ENCODE peak calls at places on chromosomes 13 and 19, in seven cellular contexts. One of them, this sample, is unnamed.
A peak's percentile ranks its signal among the peaks of the same experiment; 100 is the strongest.

GRCh38 chr19:14112809-14113385 is 4.7 kb downstream of the PRKACA start:
- DNase-seq in mammary epithelial cell: no peak
- DNase-seq in IMR-90: no peak
- DNase-seq in GM23248: peak; percentile 53
- DNase-seq in PC-9: no peak
- DNase-seq in PC-3: no peak
- DNase-seq in endothelial cell of umbilical vein: no peak
- DNase-seq in this sample: peak; percentile 92

GRCh38 chr19:18507021-18507726 is 14.7 kb downstream of the ELL start:
- DNase-seq in mammary epithelial cell: no peak
- DNase-seq in IMR-90: no peak
- DNase-seq in GM23248: no peak
- DNase-seq in PC-9: peak; percentile 21
- DNase-seq in PC-3: no peak
- DNase-seq in endothelial cell of umbilical vein: peak; percentile 27
- DNase-seq in this sample: peak; percentile 85

GRCh38 chr19:28610731-28611130 is 602.2 kb downstream of the UQCRFS1 start:
- DNase-seq in mammary epithelial cell: no peak
- DNase-seq in IMR-90: no peak
- DNase-seq in GM23248: no peak
- DNase-seq in PC-9: no peak
- DNase-seq in PC-3: no peak
- DNase-seq in endothelial cell of umbilical vein: no peak
- DNase-seq in this sample: no peak

GRCh38 chr19:28960586-28960985 is 252.4 kb downstream of the UQCRFS1 start:
- DNase-seq in mammary epithelial cell: no peak
- DNase-seq in IMR-90: no peak
- DNase-seq in GM23248: no peak
- DNase-seq in PC-9: no peak
- DNase-seq in PC-3: no peak
- DNase-seq in endothelial cell of umbilical vein: no peak
- DNase-seq in this sample: no peak

GRCh38 chr19:8423821-8424223 is 10.7 kb downstream of the MARCHF2 start:
- DNase-seq in mammary epithelial cell: peak; percentile 93
- DNase-seq in IMR-90: peak; percentile 97
- DNase-seq in GM23248: peak; percentile 100
- DNase-seq in PC-9: peak; percentile 91
- DNase-seq in PC-3: peak; percentile 96
- DNase-seq in endothelial cell of umbilical vein: peak; percentile 96
- DNase-seq in this sample: peak; percentile 98

GRCh38 chr13:21079206-21079605 is 17.8 kb upstream of the LATS2 start:
- DNase-seq in mammary epithelial cell: no peak
- DNase-seq in IMR-90: no peak
- DNase-seq in GM23248: no peak
- DNase-seq in PC-9: no peak
- DNase-seq in PC-3: no peak
- DNase-seq in endothelial cell of umbilical vein: no peak
- DNase-seq in this sample: no peak

GRCh38 chr13:32731576-32731975 is 145.3 kb downstream of the PDS5B start:
- DNase-seq in mammary epithelial cell: peak; percentile 27
- DNase-seq in IMR-90: peak; percentile 57
- DNase-seq in GM23248: peak; percentile 77
- DNase-seq in PC-9: no peak
- DNase-seq in PC-3: peak; percentile 58
- DNase-seq in endothelial cell of umbilical vein: peak; percentile 71
- DNase-seq in this sample: no peak

GRCh38 chr19:56507446-56508281 is at the start of gene ZNF471:
- DNase-seq in mammary epithelial cell: peak; percentile 97
- DNase-seq in IMR-90: peak; percentile 98
- DNase-seq in GM23248: peak; percentile 100
- DNase-seq in PC-9: peak; percentile 60
- DNase-seq in PC-3: peak; percentile 71
- DNase-seq in endothelial cell of umbilical vein: peak; percentile 99
- DNase-seq in this sample: peak; percentile 99

GRCh38 chr19:18109363-18109730 is 11.8 kb downstream of the MAST3 start:
- DNase-seq in mammary epithelial cell: no peak
- DNase-seq in IMR-90: no peak
- DNase-seq in GM23248: no peak
- DNase-seq in PC-9: no peak
- DNase-seq in PC-3: no peak
- DNase-seq in endothelial cell of umbilical vein: no peak
- DNase-seq in this sample: peak; percentile 45

GRCh38 chr13:71773534-71773933 is 93.5 kb downstream of the DACH1 start:
- DNase-seq in mammary epithelial cell: no peak
- DNase-seq in IMR-90: no peak
- DNase-seq in GM23248: no peak
- DNase-seq in PC-9: no peak
- DNase-seq in PC-3: no peak
- DNase-seq in endothelial cell of umbilical vein: no peak
- DNase-seq in this sample: no peak

GRCh38 chr13:112880221-112880641 is 88.8 kb upstream of the MCF2L start:
- DNase-seq in mammary epithelial cell: no peak
- DNase-seq in IMR-90: no peak
- DNase-seq in GM23248: no peak
- DNase-seq in PC-9: no peak
- DNase-seq in PC-3: no peak
- DNase-seq in endothelial cell of umbilical vein: no peak
- DNase-seq in this sample: no peak

GRCh38 chr19:46609511-46610412 is 8.6 kb downstream of the CALM3 start:
- DNase-seq in mammary epithelial cell: no peak
- DNase-seq in IMR-90: no peak
- DNase-seq in GM23248: no peak
- DNase-seq in PC-9: no peak
- DNase-seq in PC-3: no peak
- DNase-seq in endothelial cell of umbilical vein: no peak
- DNase-seq in this sample: no peak

GRCh38 chr13:114002009-114002544 is 28.2 kb upstream of the C13orf46 start:
- DNase-seq in mammary epithelial cell: no peak
- DNase-seq in IMR-90: no peak
- DNase-seq in GM23248: no peak
- DNase-seq in PC-9: no peak
- DNase-seq in PC-3: no peak
- DNase-seq in endothelial cell of umbilical vein: no peak
- DNase-seq in this sample: no peak

GRCh38 chr19:56477429-56478338 is 539 bp upstream of the ZNF667 start:
- DNase-seq in mammary epithelial cell: peak; percentile 94
- DNase-seq in IMR-90: peak; percentile 91
- DNase-seq in GM23248: peak; percentile 98
- DNase-seq in PC-9: no peak
- DNase-seq in PC-3: peak; percentile 86
- DNase-seq in endothelial cell of umbilical vein: peak; percentile 82
- DNase-seq in this sample: peak; percentile 97

GRCh38 chr13:48370815-48371214 is 42.1 kb downstream of the LPAR6 start:
- DNase-seq in mammary epithelial cell: no peak
- DNase-seq in IMR-90: no peak
- DNase-seq in GM23248: no peak
- DNase-seq in PC-9: no peak
- DNase-seq in PC-3: no peak
- DNase-seq in endothelial cell of umbilical vein: peak; percentile 3
- DNase-seq in this sample: no peak

GRCh38 chr19:55638864-55639359 is 1.9 kb upstream of the ZNF580 start:
- DNase-seq in mammary epithelial cell: no peak
- DNase-seq in IMR-90: peak; percentile 21
- DNase-seq in GM23248: peak; percentile 58
- DNase-seq in PC-9: peak; percentile 31
- DNase-seq in PC-3: peak; percentile 64
- DNase-seq in endothelial cell of umbilical vein: no peak
- DNase-seq in this sample: peak; percentile 82

GRCh38 chr13:83752141-83752540 is 130.1 kb downstream of the SLITRK1 start:
- DNase-seq in mammary epithelial cell: peak; percentile 25
- DNase-seq in IMR-90: peak; percentile 47
- DNase-seq in GM23248: peak; percentile 44
- DNase-seq in PC-9: no peak
- DNase-seq in PC-3: peak; percentile 56
- DNase-seq in endothelial cell of umbilical vein: no peak
- DNase-seq in this sample: no peak

GRCh38 chr13:104779311-104779710 is 1713.1 kb upstream of the SLC10A2 start:
- DNase-seq in mammary epithelial cell: no peak
- DNase-seq in IMR-90: peak; percentile 64
- DNase-seq in GM23248: peak; percentile 1
- DNase-seq in PC-9: no peak
- DNase-seq in PC-3: peak; percentile 36
- DNase-seq in endothelial cell of umbilical vein: no peak
- DNase-seq in this sample: no peak

GRCh38 chr13:84609716-84610115 is 727.4 kb upstream of the SLITRK1 start:
- DNase-seq in mammary epithelial cell: peak; percentile 65
- DNase-seq in IMR-90: peak; percentile 70
- DNase-seq in GM23248: peak; percentile 62
- DNase-seq in PC-9: no peak
- DNase-seq in PC-3: peak; percentile 39
- DNase-seq in endothelial cell of umbilical vein: no peak
- DNase-seq in this sample: peak; percentile 19

DNA sequence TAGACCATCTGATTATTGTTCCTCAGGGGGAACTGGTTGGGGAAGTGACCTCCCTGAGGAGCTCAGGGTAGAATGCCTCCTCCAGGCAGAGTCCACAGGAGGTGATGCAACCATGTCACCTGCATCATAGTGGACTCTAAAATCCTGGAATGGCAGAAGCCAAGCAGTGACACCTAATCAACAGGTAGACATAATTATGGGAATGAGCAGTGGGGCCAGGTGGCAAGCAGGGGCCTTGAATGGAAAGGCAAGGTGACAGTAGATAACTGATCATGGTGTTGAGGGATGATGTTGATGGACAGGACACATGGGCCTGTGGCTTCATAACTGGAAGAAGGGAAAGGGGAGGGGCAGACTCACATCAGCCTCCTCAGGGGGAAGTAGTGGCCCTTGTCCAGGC is 27.3 kb upstream of the IRS2 start:
- DNase-seq in mammary epithelial cell: no peak
- DNase-seq in IMR-90: no peak
- DNase-seq in GM23248: no peak
- DNase-seq in PC-9: no peak
- DNase-seq in PC-3: no peak
- DNase-seq in endothelial cell of umbilical vein: no peak
- DNase-seq in this sample: no peak
- H3K9me3 ChIP-seq in mammary epithelial cell: no peaks in the 10 kb centered on the region
- H3K9me3 ChIP-seq in IMR-90: no peaks in the 10 kb centered on the region
- H3K9me3 ChIP-seq in GM23248: no peaks in the 10 kb centered on the region
- H3K9me3 ChIP-seq in PC-9: no peaks in the 10 kb centered on the region
- H3K9me3 ChIP-seq in PC-3: no peaks in the 10 kb centered on the region
- H3K9me3 ChIP-seq in endothelial cell of umbilical vein: no peaks in the 10 kb centered on the region
- H3K9me3 ChIP-seq in this sample: no peaks in the 10 kb centered on the region

GRCh38 chr13:28794370-28794769 is 25.8 kb upstream of the MTUS2 start:
- DNase-seq in mammary epithelial cell: no peak
- DNase-seq in IMR-90: no peak
- DNase-seq in GM23248: no peak
- DNase-seq in PC-9: no peak
- DNase-seq in PC-3: no peak
- DNase-seq in endothelial cell of umbilical vein: no peak
- DNase-seq in this sample: no peak

GRCh38 chr13:28796938-28797257 is 23.2 kb upstream of the MTUS2 start:
- DNase-seq in mammary epithelial cell: no peak
- DNase-seq in IMR-90: no peak
- DNase-seq in GM23248: no peak
- DNase-seq in PC-9: no peak
- DNase-seq in PC-3: no peak
- DNase-seq in endothelial cell of umbilical vein: no peak
- DNase-seq in this sample: no peak

GRCh38 chr13:28792992-28793391 is 27.1 kb upstream of the MTUS2 start:
- DNase-seq in mammary epithelial cell: peak; percentile 6
- DNase-seq in IMR-90: peak; percentile 79
- DNase-seq in GM23248: peak; percentile 94
- DNase-seq in PC-9: no peak
- DNase-seq in PC-3: no peak
- DNase-seq in endothelial cell of umbilical vein: no peak
- DNase-seq in this sample: peak; percentile 81
- H2AFZ ChIP-seq in mammary epithelial cell: no peak overlapping the region
- H2AFZ ChIP-seq in IMR-90: no peak overlapping the region
- H2AFZ ChIP-seq in GM23248: peak overlapping the region; percentile 56
- H2AFZ ChIP-seq in PC-9: no peak overlapping the region
- H2AFZ ChIP-seq in PC-3: no peak overlapping the region
- H2AFZ ChIP-seq in endothelial cell of umbilical vein: no peak overlapping the region
- H2AFZ ChIP-seq in this sample: peak overlapping the region; percentile 13

GRCh38 chr19:4151623-4152022 is 1.8 kb upstream of the CREB3L3 start:
- DNase-seq in mammary epithelial cell: no peak
- DNase-seq in IMR-90: no peak
- DNase-seq in GM23248: no peak
- DNase-seq in PC-9: no peak
- DNase-seq in PC-3: no peak
- DNase-seq in endothelial cell of umbilical vein: no peak
- DNase-seq in this sample: peak; percentile 52

GRCh38 chr19:4144666-4145261 is 8.7 kb upstream of the CREB3L3 start:
- DNase-seq in mammary epithelial cell: no peak
- DNase-seq in IMR-90: peak; percentile 43
- DNase-seq in GM23248: peak; percentile 58
- DNase-seq in PC-9: peak; percentile 50
- DNase-seq in PC-3: peak; percentile 71
- DNase-seq in endothelial cell of umbilical vein: no peak
- DNase-seq in this sample: peak; percentile 80

GRCh38 chr19:4152241-4152998 is 1.0 kb upstream of the CREB3L3 start:
- DNase-seq in mammary epithelial cell: no peak
- DNase-seq in IMR-90: no peak
- DNase-seq in GM23248: no peak
- DNase-seq in PC-9: no peak
- DNase-seq in PC-3: no peak
- DNase-seq in endothelial cell of umbilical vein: no peak
- DNase-seq in this sample: peak; percentile 29

GRCh38 chr19:4154571-4155312 is 1.3 kb downstream of the CREB3L3 start:
- DNase-seq in mammary epithelial cell: no peak
- DNase-seq in IMR-90: no peak
- DNase-seq in GM23248: no peak
- DNase-seq in PC-9: no peak
- DNase-seq in PC-3: no peak
- DNase-seq in endothelial cell of umbilical vein: no peak
- DNase-seq in this sample: peak; percentile 58

DNA sequence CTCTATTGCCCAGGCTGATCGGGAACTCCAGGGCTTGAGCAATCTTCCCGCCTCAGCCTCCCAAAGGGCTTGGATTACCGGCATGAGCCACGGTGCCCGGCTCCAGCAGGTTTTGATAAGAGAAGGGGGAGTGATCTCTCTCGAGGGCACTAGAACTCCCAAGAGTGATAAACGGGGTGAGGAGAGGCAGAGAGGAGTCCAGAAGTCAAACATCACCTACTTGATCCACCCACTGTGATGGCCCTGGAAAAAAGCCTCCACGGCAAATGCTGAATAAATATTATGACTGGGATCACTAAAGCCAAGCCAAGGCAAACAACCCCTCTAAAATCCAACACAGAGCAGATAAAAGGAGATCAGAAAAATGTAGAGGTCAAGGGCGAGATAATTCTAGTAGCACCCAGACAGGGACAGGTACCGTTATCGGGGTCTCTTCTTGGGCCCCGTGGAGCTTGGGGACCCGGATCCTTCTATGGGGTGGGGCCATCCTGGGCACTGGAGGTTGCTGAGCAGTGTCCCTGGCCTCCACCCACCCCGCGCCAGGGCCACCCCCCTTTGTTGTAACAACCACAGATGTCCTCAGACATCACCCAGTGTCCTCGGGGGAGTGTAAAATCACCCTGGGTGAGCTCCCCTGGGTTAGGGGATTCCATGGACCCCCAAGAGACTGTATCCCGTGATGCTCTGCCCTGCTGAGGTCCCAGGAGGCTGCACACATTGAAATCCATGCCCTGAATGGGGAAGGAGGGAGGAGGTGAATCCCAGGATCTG is 3.7 kb upstream of the CREB3L3 start:
- DNase-seq in mammary epithelial cell: no peak
- DNase-seq in IMR-90: no peak
- DNase-seq in GM23248: no peak
- DNase-seq in PC-9: no peak
- DNase-seq in PC-3: no peak
- DNase-seq in endothelial cell of umbilical vein: no peak
- DNase-seq in this sample: peak; percentile 47
- H3K4me1 ChIP-seq in mammary epithelial cell: peaks cover 4% of the 10 kb centered on the region
- H3K4me1 ChIP-seq in IMR-90: peaks cover 7% of the 10 kb centered on the region
- H3K4me1 ChIP-seq in GM23248: peaks cover 10% of the 10 kb centered on the region
- H3K4me1 ChIP-seq in PC-9: peaks cover 7% of the 10 kb centered on the region
- H3K4me1 ChIP-seq in PC-3: peaks cover 10% of the 10 kb centered on the region
- H3K4me1 ChIP-seq in endothelial cell of umbilical vein: peaks cover 5% of the 10 kb centered on the region
- H3K4me1 ChIP-seq in this sample: no peaks in the 10 kb centered on the region

GRCh38 chr19:23981863-23982262 is 67.2 kb downstream of the ZNF726 start:
- DNase-seq in mammary epithelial cell: no peak
- DNase-seq in IMR-90: no peak
- DNase-seq in GM23248: no peak
- DNase-seq in PC-9: no peak
- DNase-seq in PC-3: no peak
- DNase-seq in endothelial cell of umbilical vein: no peak
- DNase-seq in this sample: no peak
- H3K9me3 ChIP-seq in mammary epithelial cell: peaks cover 9% of the 10 kb centered on the region
- H3K9me3 ChIP-seq in IMR-90: peaks cover 6% of the 10 kb centered on the region
- H3K9me3 ChIP-seq in GM23248: no peaks in the 10 kb centered on the region
- H3K9me3 ChIP-seq in PC-9: peaks cover 5% of the 10 kb centered on the region
- H3K9me3 ChIP-seq in PC-3: no peaks in the 10 kb centered on the region
- H3K9me3 ChIP-seq in endothelial cell of umbilical vein: peaks cover 9% of the 10 kb centered on the region
- H3K9me3 ChIP-seq in this sample: no peaks in the 10 kb centered on the region